ENCODE peak calls at places on chromosomes 11 and 22, in four cellular contexts. I is IMR-90, A is RWPE1, Y is fibroblast of the aortic adventitia. P is an unnamed sample.
A peak's percentile ranks its signal among the peaks of the same experiment; 100 is the strongest.

GRCh38 chr11:134474070-134474860 is 62.2 kb upstream of the B3GAT1 start:
- DNase-seq in I (no peak), A (no peak), Y (no peak), P (no peak)

GRCh38 chr22:46803031-46803880 is 40.8 kb downstream of the TBC1D22A start:
- DNase-seq in I (no peak), A (peak; percentile 59), Y (peak; percentile 24), P (no peak)

GRCh38 chr22:26722159-26722558 is 64.8 kb downstream of the MIAT start:
- DNase-seq in I (peak; percentile 63), A (peak; percentile 6), Y (peak; percentile 46), P (peak; percentile 73)

GRCh38 chr11:3954448-3955298 is 99.2 kb downstream of the STIM1 start:
- DNase-seq in I (peak; percentile 58), A (peak; percentile 72), Y (no peak), P (peak; percentile 2)

GRCh38 chr11:66365166-66365565 is 6.4 kb downstream of the SLC29A2 start:
- DNase-seq in I (no peak), A (no peak), Y (no peak), P (no peak)

GRCh38 chr11:65586676-65587075 is 8.9 kb downstream of the KCNK7 start:
- DNase-seq in I (no peak), A (no peak), Y (peak; percentile 69), P (no peak)

GRCh38 chr11:108624196-108624925 is 30.8 kb upstream of the EXPH5 start:
- DNase-seq in I (no peak), A (no peak), Y (peak; percentile 13), P (no peak)

GRCh38 chr11:88384678-88385015 is 47.1 kb upstream of the CTSC start:
- DNase-seq in I (peak; percentile 49), A (no peak), Y (peak; percentile 31), P (peak; percentile 20)

GRCh38 chr11:92168936-92169335 is 55.7 kb upstream of the FAT3 start:
- DNase-seq in I (no peak), A (no peak), Y (no peak), P (no peak)

GRCh38 chr11:112694813-112695212 is 266.4 kb upstream of the NCAM1 start:
- DNase-seq in I (no peak), A (peak; percentile 33), Y (peak; percentile 13), P (no peak)

GRCh38 chr11:19160839-19161238 is 40.9 kb downstream of the CSRP3 start:
- DNase-seq in I (no peak), A (peak; percentile 1), Y (peak; percentile 28), P (no peak)

GRCh38 chr11:75248924-75249256 is 8.3 kb downstream of the TPBGL start:
- DNase-seq in I (no peak), A (no peak), Y (no peak), P (no peak)

GRCh38 chr11:94107363-94107762 is 21.3 kb upstream of the PANX1 start:
- DNase-seq in I (no peak), A (no peak), Y (no peak), P (no peak)

GRCh38 chr11:37967635-37968034 is 1369.6 kb upstream of the RAG2 start:
- DNase-seq in I (no peak), A (no peak), Y (no peak), P (no peak)

GRCh38 chr11:46060013-46060412 is 61.2 kb downstream of the PHF21A start:
- DNase-seq in I (no peak), A (no peak), Y (no peak), P (no peak)

GRCh38 chr11:10302744-10303557 is 1.9 kb upstream of the ADM start:
- DNase-seq in I (peak; percentile 59), A (peak; percentile 34), Y (peak; percentile 66), P (peak; percentile 58)

GRCh38 chr11:35953081-35953480 is 9.2 kb downstream of the LDLRAD3 start:
- DNase-seq in I (no peak), A (no peak), Y (no peak), P (no peak)

GRCh38 chr22:24437820-24438328 is 10.5 kb downstream of the ADORA2A start:
- DNase-seq in I (no peak), A (no peak), Y (peak; percentile 11), P (peak; percentile 72)

GRCh38 chr11:19805827-19806226 is 93.2 kb downstream of the NAV2 start:
- DNase-seq in I (peak; percentile 64), A (no peak), Y (no peak), P (no peak)

GRCh38 chr11:128593281-128593680 is 5.9 kb upstream of the ETS1 start:
- DNase-seq in I (peak; percentile 62), A (no peak), Y (no peak), P (peak; percentile 61)

GRCh38 chr22:41511521-41511968 is 32.7 kb downstream of the POLR3H start:
- DNase-seq in I (no peak), A (no peak), Y (no peak), P (no peak)

GRCh38 chr11:93984205-93984586 is 37.0 kb upstream of the HEPHL1 start:
- DNase-seq in I (peak; percentile 2), A (no peak), Y (peak; percentile 74), P (peak; percentile 22)

GRCh38 chr11:62786318-62787004 is 741 bp upstream of the TMEM179B start:
- DNase-seq in I (peak; percentile 68), A (peak; percentile 82), Y (peak; percentile 68), P (peak; percentile 65)
- TF ChIP-seq CTCF in I (peak; percentile 99), A (peak; percentile 93), Y (peak; percentile 99), P (peak; percentile 94)

GRCh38 chr11:117618956-117619355 is 178.1 kb downstream of the DSCAML1 start:
- DNase-seq in I (no peak), A (no peak), Y (no peak), P (no peak)

GRCh38 chr11:117620131-117620530 is 176.9 kb downstream of the DSCAML1 start:
- DNase-seq in I (no peak), A (no peak), Y (no peak), P (no peak)

GRCh38 chr11:117623831-117624271 is 173.2 kb downstream of the DSCAML1 start:
- DNase-seq in I (no peak), A (no peak), Y (no peak), P (no peak)

GRCh38 chr11:117620659-117621058 is 176.4 kb downstream of the DSCAML1 start:
- DNase-seq in I (no peak), A (no peak), Y (no peak), P (no peak)

GRCh38 chr11:117621226-117621625 is 175.8 kb downstream of the DSCAML1 start:
- DNase-seq in I (peak; percentile 18), A (no peak), Y (peak; percentile 15), P (peak; percentile 4)
- TF ChIP-seq CTCF in I (peak; percentile 61), A (peak; percentile 16), Y (peak; percentile 57), P (peak; percentile 85)

DNA sequence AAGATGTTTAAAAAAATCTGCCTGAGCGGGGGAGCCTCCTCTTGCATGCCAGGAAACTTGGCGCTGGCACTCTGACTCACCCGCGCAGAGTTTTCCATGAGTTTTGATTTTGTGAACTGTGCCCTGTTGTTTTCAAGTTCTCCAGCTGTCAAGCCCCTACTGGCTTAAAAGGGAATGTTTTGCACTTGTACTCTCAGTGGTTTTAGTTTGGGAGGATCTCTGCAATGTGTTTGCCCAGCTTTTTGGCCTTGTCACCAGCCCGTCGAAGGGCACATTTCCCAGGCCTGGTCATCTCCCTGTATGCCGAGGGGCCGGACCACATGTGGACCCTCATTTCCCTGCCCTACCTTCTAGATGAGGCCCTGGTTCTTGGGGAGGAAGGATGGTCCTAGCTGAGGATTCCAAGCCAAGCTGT is 12.2 kb downstream of the MRGPRF start:
- DNase-seq in I (peak; percentile 87), A (peak; percentile 61), Y (peak; percentile 91), P (peak; percentile 87)
- TF ChIP-seq CTCF in I (peak; percentile 66), A (peak; percentile 57), Y (peak; percentile 81), P (peak; percentile 78)

GRCh38 chr11:103659138-103659734 is 377.2 kb upstream of the DDI1 start:
- DNase-seq in I (no peak), A (peak; percentile 30), Y (no peak), P (peak; percentile 32)

GRCh38 chr11:103659743-103660142 is 376.7 kb upstream of the DDI1 start:
- DNase-seq in I (peak; percentile 62), A (no peak), Y (peak; percentile 40), P (no peak)

GRCh38 chr11:103661991-103662390 is 374.4 kb upstream of the DDI1 start:
- DNase-seq in I (no peak), A (no peak), Y (no peak), P (no peak)

GRCh38 chr11:103662880-103663279 is 373.6 kb upstream of the DDI1 start:
- DNase-seq in I (peak; percentile 20), A (no peak), Y (no peak), P (no peak)

DNA sequence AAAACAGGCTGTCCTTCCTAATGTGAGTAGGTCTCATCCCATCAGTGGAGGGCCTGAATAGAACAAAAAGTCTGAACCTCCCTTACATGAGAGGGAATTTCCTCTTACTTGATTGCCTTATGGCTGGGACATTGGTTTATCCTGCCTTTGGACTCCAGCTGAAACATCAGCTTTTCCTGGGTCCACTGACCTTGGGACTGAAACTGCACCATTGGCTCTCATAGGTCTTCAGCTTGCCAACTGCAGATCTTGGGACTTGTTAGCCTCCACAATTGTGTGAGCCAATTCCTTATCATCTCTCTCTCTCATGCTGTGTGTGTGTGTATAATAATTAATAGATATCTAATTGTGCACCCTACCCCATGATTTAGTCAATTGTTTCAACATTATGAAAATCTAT is 375.3 kb upstream of the DDI1 start:
- DNase-seq in I (no peak), A (no peak), Y (no peak), P (no peak)
- TF ChIP-seq CTCF in I (no peak), A (no peak), Y (no peak), P (no peak)

GRCh38 chr11:130145975-130146776 is 13.4 kb upstream of the ST14 start:
- DNase-seq in I (no peak), A (peak; percentile 93), Y (no peak), P (peak; percentile 27)
- TF ChIP-seq CTCF in I (no peak), A (no peak), Y (peak; percentile 27), P (peak; percentile 51)

DNA sequence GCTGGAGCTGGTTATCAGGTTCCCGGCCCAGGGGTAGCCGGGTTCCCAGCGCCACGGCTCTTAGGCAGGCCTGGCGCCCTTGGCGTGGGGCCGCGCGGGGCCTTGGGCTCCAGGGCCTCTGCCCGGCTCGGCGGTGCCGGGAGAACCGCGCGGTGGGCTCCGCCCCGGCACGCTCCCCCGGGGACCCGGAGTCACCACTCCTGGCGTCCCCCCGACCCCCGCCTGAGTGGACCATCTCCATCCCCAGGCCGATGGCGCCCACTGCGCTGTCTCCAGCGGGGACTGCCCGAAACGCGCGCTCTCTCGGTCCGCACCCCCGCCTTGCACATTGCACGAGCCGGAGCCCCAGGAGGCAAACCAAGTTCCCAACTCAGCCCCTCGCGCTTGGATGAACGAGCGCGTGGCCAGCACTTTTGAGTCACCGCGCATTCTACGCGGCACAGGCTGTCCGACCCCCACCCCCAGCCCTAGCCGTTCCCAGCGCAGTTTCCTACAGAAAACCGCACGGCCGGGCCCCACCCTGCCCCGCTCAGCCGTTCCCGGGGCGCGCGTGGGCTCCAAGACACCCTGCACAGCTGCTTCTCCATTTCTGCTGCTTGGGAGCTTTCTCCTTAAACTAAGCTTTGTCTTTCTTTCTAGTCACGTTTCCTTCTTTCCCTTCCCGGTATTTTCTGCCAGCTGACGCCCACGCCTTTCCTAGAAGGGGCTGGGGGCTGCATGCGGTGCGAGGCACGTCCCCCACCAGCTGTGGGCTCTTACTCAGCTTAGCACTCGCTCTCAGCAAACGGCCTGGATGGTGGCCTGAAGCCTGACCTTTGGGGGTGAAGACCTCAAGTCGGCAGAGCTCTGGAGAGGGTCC is 650 bp upstream of the CHID1 start:
- DNase-seq in I (peak; percentile 64), A (peak; percentile 68), Y (peak; percentile 49), P (peak; percentile 28)
- TF ChIP-seq CTCF in I (no peak), A (no peak), Y (no peak), P (no peak)